ENCODE peak calls at places on chromosomes 11 and 22, in four cellular contexts. Z is BJ; V is fibroblast of the aortic adventitia; O is activated CD8-positive, alpha-beta memory T cell treated with anti-CD3 and anti-CD28 coated beads for 24 hours. I is an unnamed sample.

GRCh38 chr11:18001191-18001590 is 11.7 kb downstream of the SERGEF start:
- DNase-seq in V (no peak), Z (no peak), O (no peak), I (no peak)

GRCh38 chr11:82267186-82267585 is 466.5 kb downstream of the FAM181B start:
- DNase-seq in V (no peak), Z (no peak), O (no peak), I (no peak)

GRCh38 chr11:12001152-12001551 is 7.3 kb downstream of the DKK3 start:
- DNase-seq in O (no peak), V (no peak), Z (no peak), I (no peak)

GRCh38 chr11:2892215-2893020 is 6.8 kb upstream of the CDKN1C start:
- DNase-seq in Z (no peak), O (peak; percentile 89), V (peak; percentile 49), I (peak; percentile 82)

GRCh38 chr11:60948251-60948650 is 3.7 kb downstream of the SLC15A3 start:
- DNase-seq in O (no peak), V (no peak), Z (no peak), I (no peak)

GRCh38 chr11:19819148-19819547 is 106.5 kb downstream of the NAV2 start:
- DNase-seq in Z (no peak), V (no peak), O (no peak), I (no peak)

GRCh38 chr11:7348432-7349298 is 97.0 kb downstream of the SYT9 start:
- DNase-seq in O (no peak), Z (peak; percentile 9), V (no peak), I (no peak)

GRCh38 chr11:134535029-134536025 is 123.3 kb upstream of the B3GAT1 start:
- DNase-seq in O (peak; percentile 44), Z (no peak), V (no peak), I (no peak)

GRCh38 chr11:68469122-68469521 is 8.6 kb downstream of the PPP6R3 start:
- DNase-seq in O (no peak), Z (no peak), V (peak; percentile 72), I (no peak)

GRCh38 chr22:18731075-18731666 is 119.5 kb upstream of the RIMBP3 start:
- DNase-seq in O (no peak), Z (no peak), V (no peak), I (no peak)

GRCh38 chr11:113992459-113993105 is 17.7 kb downstream of the HTR3A start:
- DNase-seq in Z (no peak), V (no peak), O (no peak), I (no peak)

GRCh38 chr11:78916759-78917158 is 342.1 kb upstream of the NARS2 start:
- DNase-seq in V (no peak), O (no peak), Z (no peak), I (no peak)

GRCh38 chr11:19988598-19988997 is 171.7 kb downstream of the DBX1 start:
- DNase-seq in O (no peak), V (peak; percentile 97), Z (peak; percentile 72), I (peak; percentile 85)

GRCh38 chr22:26545385-26545784 is 33.1 kb upstream of the TFIP11 start:
- DNase-seq in V (no peak), Z (no peak), O (no peak), I (no peak)

GRCh38 chr22:39353346-39353745 is 3.6 kb downstream of the SYNGR1 start:
- DNase-seq in V (no peak), O (no peak), Z (no peak), I (no peak)

GRCh38 chr22:49355206-49355920 is 472.3 kb downstream of the BRD1 start:
- DNase-seq in O (peak; percentile 19), V (no peak), Z (no peak), I (no peak)

GRCh38 chr11:93668171-93668570 is 6.7 kb downstream of the CEP295 start:
- DNase-seq in Z (no peak), O (no peak), V (peak; percentile 16), I (no peak)

GRCh38 chr11:33894402-33894754 is 2.5 kb upstream of the LMO2 start:
- DNase-seq in V (no peak), Z (no peak), O (no peak), I (no peak)

GRCh38 chr22:29813126-29813525 is 24.9 kb downstream of the ASCC2 start:
- DNase-seq in V (no peak), Z (no peak), O (no peak), I (no peak)

GRCh38 chr11:114909866-114910265 is 231.5 kb downstream of the NXPE2 start:
- DNase-seq in O (no peak), Z (no peak), V (no peak), I (no peak)

GRCh38 chr11:114438303-114438702 is 964 bp upstream of the REXO2 start:
- DNase-seq in O (no peak), Z (no peak), V (no peak), I (no peak)

GRCh38 chr11:87176044-87176443 is 138.3 kb downstream of the TMEM135 start:
- DNase-seq in V (no peak), Z (no peak), O (no peak), I (no peak)

GRCh38 chr11:117876341-117877119 is at the start of gene FXYD6:
- DNase-seq in Z (no peak), V (no peak), O (no peak), I (no peak)